ENCODE peak calls at places on chromosomes 3 and 15, in ten cellular contexts. Z, P, H, R, E, Y, B, F, C and M are unnamed samples.
A peak's percentile ranks its signal among the peaks of the same experiment; 100 is the strongest.

GRCh38 chr3:12470111-12470510 is 14.2 kb upstream of the TSEN2 start:
- DNase-seq in R (no peak), Z (no peak), P (no peak), H (no peak), E (no peak), B (no peak), F (no peak), C (no peak), Y (no peak), M (no peak)

GRCh38 chr3:37256447-37256846 is 82.1 kb upstream of the LRRFIP2 start:
- DNase-seq in Y (no peak), P (no peak), B (no peak), R (no peak), E (no peak), H (no peak), C (no peak), F (no peak), Z (no peak), M (no peak)

GRCh38 chr3:64584193-64584592 is 103.6 kb downstream of the ADAMTS9 start:
- DNase-seq in P (no peak), E (no peak), R (no peak), H (no peak), C (no peak), Y (no peak), F (no peak), B (no peak), Z (no peak), M (no peak)

GRCh38 chr3:42660898-42661297 is 7.4 kb downstream of the ZBTB47 start:
- DNase-seq in H (no peak), C (no peak), Y (no peak), R (no peak), Z (peak; percentile 52), P (no peak), B (no peak), E (no peak), F (peak; percentile 8), M (no peak)

GRCh38 chr3:79767194-79767952 is 425 bp downstream of the ROBO1 start:
- DNase-seq in B (no peak), E (peak; percentile 68), Z (no peak), P (no peak), Y (no peak), C (no peak), R (no peak), F (no peak), H (peak; percentile 49), M (no peak)

GRCh38 chr15:77014137-77015081 is 19.5 kb downstream of the PSTPIP1 start:
- DNase-seq in E (no peak), F (no peak), P (peak; percentile 59), Y (no peak), H (no peak), C (no peak), R (no peak), Z (no peak), B (no peak), M (no peak)

GRCh38 chr3:129575233-129575986 is 31.1 kb downstream of the PLXND1 start:
- DNase-seq in P (no peak), Y (no peak), Z (no peak), B (no peak), C (no peak), H (no peak), F (no peak), R (no peak), E (no peak), M (no peak)

GRCh38 chr15:95832655-95833054 is 497.8 kb upstream of the NR2F2 start:
- DNase-seq in E (no peak), B (no peak), Y (no peak), Z (no peak), F (no peak), C (no peak), H (no peak), P (no peak), R (no peak), M (no peak)

GRCh38 chr3:66860771-66861170 is 137.3 kb upstream of the KBTBD8 start:
- DNase-seq in B (no peak), Z (no peak), P (no peak), F (no peak), C (no peak), H (no peak), Y (no peak), R (no peak), E (no peak), M (no peak)

GRCh38 chr3:170471149-170471548 is 52.5 kb downstream of the CLDN11 start:
- DNase-seq in H (no peak), Z (no peak), F (no peak), Y (no peak), P (no peak), B (no peak), R (no peak), C (no peak), E (no peak), M (no peak)

GRCh38 chr3:195908439-195909293 is at the start of gene TNK2:
- DNase-seq in R (no peak), Y (peak; percentile 53), B (peak; percentile 47), F (no peak), C (no peak), P (peak; percentile 48), E (no peak), Z (no peak), H (peak; percentile 81), M (peak; percentile 55)

GRCh38 chr3:45048244-45048643 is 22.1 kb downstream of the CLEC3B start:
- DNase-seq in B (no peak), C (no peak), Z (no peak), H (no peak), R (no peak), F (no peak), Y (no peak), P (no peak), E (no peak), M (no peak)

GRCh38 chr3:11154036-11154952 is at the start of gene HRH1:
- DNase-seq in H (no peak), E (peak; percentile 45), R (no peak), B (no peak), P (no peak), Z (peak; percentile 36), C (no peak), F (no peak), Y (no peak), M (no peak)
- H3K4me3 ChIP-seq in H (peak within 1 kb of the TSS; percentile 52), E (peak within 1 kb of the TSS; percentile 53), R (peak within 1 kb of the TSS; percentile 50), B (peak within 1 kb of the TSS; percentile 58), P (peak within 1 kb of the TSS; percentile 61), Z (peak within 1 kb of the TSS; percentile 66), C (peak within 1 kb of the TSS; percentile 62), F (no peak within 1 kb of the TSS), Y (no peak within 1 kb of the TSS), M (no peak within 1 kb of the TSS)

DNA sequence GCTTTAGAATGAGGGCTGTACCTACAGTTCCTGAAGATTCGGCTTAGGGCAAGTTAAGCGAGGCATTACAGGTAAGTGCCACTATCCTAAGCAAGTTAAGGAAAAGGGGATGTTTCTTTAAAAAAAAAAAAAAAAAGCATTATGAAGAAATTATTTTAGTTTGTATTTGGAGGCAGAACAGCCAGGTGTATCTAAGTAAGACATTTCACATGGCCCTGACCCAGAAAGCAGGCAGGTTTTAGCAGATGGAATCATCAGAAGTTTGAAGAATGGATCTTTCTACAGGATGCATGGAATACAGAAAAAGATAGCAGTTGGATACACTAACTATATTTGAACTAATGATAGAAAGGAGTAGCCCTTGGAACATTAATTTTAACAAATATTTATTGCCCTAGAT is 105.6 kb downstream of the OSBPL10 start:
- DNase-seq in H (no peak), C (no peak), E (no peak), Z (no peak), F (no peak), B (no peak), Y (no peak), R (no peak), P (no peak), M (no peak)
- H3K4me1 ChIP-seq in H (no peaks in the 10 kb centered on the region), C (peaks cover 2% of the 10 kb centered on the region), E (peaks cover 6% of the 10 kb centered on the region), Z (no peaks in the 10 kb centered on the region), F (no peaks in the 10 kb centered on the region), B (no peaks in the 10 kb centered on the region), Y (no peaks in the 10 kb centered on the region), R (no peaks in the 10 kb centered on the region), P (no peaks in the 10 kb centered on the region), M (no peaks in the 10 kb centered on the region)

GRCh38 chr3:140948460-140949249 is 7.0 kb downstream of the SLC25A36 start:
- DNase-seq in R (no peak), H (no peak), Y (no peak), C (no peak), F (no peak), P (no peak), B (no peak), E (no peak), Z (no peak), M (no peak)

GRCh38 chr3:140942221-140943104 is 827 bp downstream of the SLC25A36 start:
- DNase-seq in Z (peak; percentile 63), E (peak; percentile 63), C (peak; percentile 47), P (peak; percentile 40), R (peak; percentile 36), Y (peak; percentile 39), B (peak; percentile 56), F (peak; percentile 63), H (peak; percentile 87), M (no peak)

GRCh38 chr3:140941090-140941433 is 574 bp upstream of the SLC25A36 start:
- DNase-seq in P (no peak), R (no peak), H (no peak), Z (no peak), F (no peak), B (no peak), Y (no peak), C (no peak), E (no peak), M (no peak)

GRCh38 chr3:140941434-140942220 is at the start of gene SLC25A36:
- DNase-seq in E (peak; percentile 98), H (peak; percentile 99), P (peak; percentile 98), C (peak; percentile 99), Z (peak; percentile 97), F (peak; percentile 97), B (peak; percentile 98), R (peak; percentile 95), Y (peak; percentile 96), M (peak; percentile 93)

DNA sequence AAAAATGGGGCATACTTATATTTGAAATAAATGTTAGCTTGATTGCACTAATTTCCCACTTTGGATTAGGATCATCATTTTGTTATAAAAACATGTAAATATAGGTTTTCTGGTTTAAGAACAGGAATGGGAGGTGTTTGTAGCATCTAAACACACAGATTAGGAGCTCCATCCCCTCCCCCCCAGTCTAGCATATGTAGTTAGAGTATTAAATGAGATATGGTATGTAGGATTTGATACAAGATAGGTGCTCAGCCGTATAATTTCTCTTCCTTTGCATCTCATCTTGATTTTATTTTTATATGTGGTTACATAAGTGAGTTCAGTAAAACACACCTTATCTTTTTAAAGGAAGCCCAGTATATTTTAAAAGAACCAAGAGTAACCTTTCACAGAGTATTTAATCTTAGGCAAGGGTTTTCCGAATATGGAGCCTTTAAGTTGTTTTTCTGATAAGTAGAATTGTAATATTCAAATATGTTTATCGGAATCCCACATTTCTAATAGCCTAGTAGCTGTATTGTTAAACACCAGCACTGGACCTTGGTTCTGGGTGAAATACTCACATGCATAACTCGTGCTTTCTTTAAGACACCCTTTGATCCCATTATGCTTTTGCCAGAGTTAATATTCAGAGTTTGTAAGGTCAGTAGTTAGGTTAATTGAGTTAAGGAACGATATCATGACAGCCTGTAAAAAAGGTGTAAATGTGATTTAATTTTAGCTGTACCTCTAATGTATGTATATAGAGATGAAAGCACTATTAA is 2.3 kb downstream of the SLC25A36 start:
- DNase-seq in R (no peak), E (no peak), Y (no peak), Z (no peak), B (no peak), C (no peak), F (no peak), H (no peak), P (no peak), M (no peak)
- H3K4me3 ChIP-seq in R (no peak overlapping the region), E (no peak overlapping the region), Y (peak overlapping the region; percentile 13), Z (peak overlapping the region; percentile 98), B (peak overlapping the region; percentile 85), C (no peak overlapping the region), F (peak overlapping the region; percentile 74), H (peak overlapping the region; percentile 83), P (peak overlapping the region; percentile 92), M (no peak overlapping the region)

GRCh38 chr3:156682963-156683362 is 8.6 kb downstream of the TIPARP start:
- DNase-seq in B (no peak), H (no peak), Y (no peak), Z (no peak), R (no peak), F (no peak), P (no peak), C (no peak), E (no peak), M (no peak)
- H3K4me1 ChIP-seq in B (peaks cover 98% of the 10 kb centered on the region), H (peaks cover 14% of the 10 kb centered on the region), Y (peaks cover 57% of the 10 kb centered on the region), Z (peaks cover 92% of the 10 kb centered on the region), R (no peaks in the 10 kb centered on the region), F (peaks cover 26% of the 10 kb centered on the region), P (no peaks in the 10 kb centered on the region), C (no peaks in the 10 kb centered on the region), E (peaks cover 59% of the 10 kb centered on the region), M (peaks cover 98% of the 10 kb centered on the region)